ENCODE peak calls at places on chromosome 11, in six cellular contexts. Q is neural progenitor cell, E is mammary epithelial cell, J is fibroblast of lung, G is PC-3, S is endothelial cell of umbilical vein. U is an unnamed sample. For H3K9me3 and H3K27me3, the result is how much of the 10 kb centered on the place peaks cover.

GRCh38 chr11:75786101-75786736 is 17.6 kb downstream of the DGAT2 start:
- DNase-seq in S (no peak), J (no peak), E (no peak), Q (no peak), G (no peak), U (peak)

GRCh38 chr11:2586091-2586792 is 113.6 kb downstream of the KCNQ1OT1 start:
- DNase-seq in Q (no peak), J (no peak), E (no peak), S (no peak), G (no peak), U (no peak)

GRCh38 chr11:60830478-60831142 is 11.3 kb upstream of the CCDC86 start:
- DNase-seq in G (no peak), S (no peak), Q (no peak), E (peak), J (no peak), U (no peak)

GRCh38 chr11:65504671-65505433 is 6.0 kb downstream of the MALAT1 start:
- DNase-seq in E (no peak), S (peak), G (no peak), Q (no peak), J (peak), U (no peak)

GRCh38 chr11:15884131-15884530 is 472.2 kb downstream of the SOX6 start:
- DNase-seq in E (no peak), J (no peak), G (no peak), Q (no peak), S (no peak), U (no peak)

GRCh38 chr11:50071584-50072225 is 39.0 kb downstream of the OR4C45 start:
- DNase-seq in S (no peak), J (no peak), Q (no peak), G (no peak), E (no peak), U (no peak)

GRCh38 chr11:34292546-34292945 is 65.3 kb downstream of the ABTB2 start:
- DNase-seq in G (no peak), Q (no peak), S (no peak), E (no peak), J (no peak), U (no peak)

GRCh38 chr11:114076974-114077373 is 17.5 kb downstream of the ZBTB16 start:
- DNase-seq in G (no peak), E (no peak), S (no peak), Q (peak), J (no peak), U (no peak)

GRCh38 chr11:26572770-26573402 is 823 bp upstream of the MUC15 start:
- DNase-seq in J (no peak), S (no peak), E (no peak), G (no peak), Q (peak), U (no peak)

GRCh38 chr11:75383246-75383645 is 16.1 kb upstream of the RPS3 start:
- DNase-seq in G (no peak), Q (no peak), S (no peak), J (no peak), E (no peak), U (no peak)

GRCh38 chr11:71101606-71102005 is 150.8 kb downstream of the SHANK2 start:
- DNase-seq in S (no peak), Q (no peak), E (no peak), G (no peak), J (no peak), U (no peak)

GRCh38 chr11:95230054-95231034 is 658 bp downstream of the SESN3 start:
- DNase-seq in J (peak), S (peak), E (peak), Q (peak), G (no peak), U (peak)

GRCh38 chr11:68106165-68106940 is 14.8 kb downstream of the CHKA start:
- DNase-seq in E (peak), S (peak), Q (no peak), J (no peak), G (no peak), U (peak)

GRCh38 chr11:19703211-19703610 is 9.4 kb upstream of the NAV2 start:
- DNase-seq in E (no peak), S (no peak), G (no peak), J (no peak), Q (no peak), U (no peak)

GRCh38 chr11:30128269-30128932 is 102.4 kb upstream of the FSHB start:
- DNase-seq in S (peak), E (peak), G (peak), Q (peak), J (peak), U (no peak)

GRCh38 chr11:33320814-33321330 is 63.7 kb downstream of the HIPK3 start:
- DNase-seq in J (no peak), Q (no peak), S (no peak), G (no peak), E (no peak), U (no peak)

GRCh38 chr11:112539165-112539564 is 278.5 kb upstream of the PLET1 start:
- DNase-seq in S (no peak), E (no peak), Q (no peak), J (no peak), G (no peak), U (no peak)

GRCh38 chr11:33063326-33063775 is 24.0 kb downstream of the TCP11L1 start:
- DNase-seq in S (no peak), J (peak), G (no peak), E (peak), Q (no peak), U (no peak)

GRCh38 chr11:82927264-82927880 is 25.8 kb downstream of the DDIAS start:
- DNase-seq in Q (peak), G (peak), E (peak), S (peak), J (peak), U (peak)

GRCh38 chr11:133905677-133906156 is 51.1 kb downstream of the IGSF9B start:
- DNase-seq in S (no peak), Q (no peak), E (no peak), G (no peak), J (no peak), U (no peak)

GRCh38 chr11:120031156-120031555 is 106.8 kb downstream of the TRIM29 start:
- DNase-seq in Q (no peak), S (no peak), G (no peak), E (no peak), J (no peak), U (no peak)

DNA sequence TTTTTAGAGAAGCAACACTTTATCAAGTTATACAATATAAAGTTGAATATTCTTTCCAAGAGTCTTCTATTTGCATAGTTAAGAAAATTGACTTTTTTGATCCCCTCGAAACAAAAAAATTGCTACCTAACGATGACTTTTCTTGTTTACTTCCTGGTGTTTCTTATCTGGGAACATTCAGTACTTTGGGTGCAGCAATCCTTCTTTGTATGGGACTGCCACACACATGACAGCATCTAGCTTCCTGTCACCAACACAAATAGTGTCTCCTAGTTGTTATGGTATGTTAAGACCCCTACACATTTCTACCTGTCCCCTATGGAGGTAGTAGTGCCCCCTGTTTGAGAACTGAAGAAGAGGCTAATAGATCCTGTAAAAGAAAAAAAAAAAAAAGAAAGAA is 841.7 kb upstream of the FAT3 start:
- DNase-seq in S (no peak), Q (no peak), E (no peak), J (no peak), G (no peak), U (no peak)
- H3K9me3 ChIP-seq in S (under half), Q (under half), E (under half), J (under half), G (under half), U (under half)

GRCh38 chr11:118304227-118304808 is at the start of gene CD3E:
- DNase-seq in G (no peak), J (no peak), Q (no peak), E (no peak), S (no peak), U (no peak)
- H3K9ac ChIP-seq in G (no peak), J (no peak), Q (no peak), E (no peak), S (no peak), U (no peak)

GRCh38 chr11:9704620-9705019 is 40.7 kb downstream of the SWAP70 start:
- DNase-seq in G (no peak), E (no peak), J (no peak), Q (no peak), S (no peak), U (no peak)
- H3K27me3 ChIP-seq in G (under half), E (under half), J (under half), Q (under half), S (under half), U (under half)

DNA sequence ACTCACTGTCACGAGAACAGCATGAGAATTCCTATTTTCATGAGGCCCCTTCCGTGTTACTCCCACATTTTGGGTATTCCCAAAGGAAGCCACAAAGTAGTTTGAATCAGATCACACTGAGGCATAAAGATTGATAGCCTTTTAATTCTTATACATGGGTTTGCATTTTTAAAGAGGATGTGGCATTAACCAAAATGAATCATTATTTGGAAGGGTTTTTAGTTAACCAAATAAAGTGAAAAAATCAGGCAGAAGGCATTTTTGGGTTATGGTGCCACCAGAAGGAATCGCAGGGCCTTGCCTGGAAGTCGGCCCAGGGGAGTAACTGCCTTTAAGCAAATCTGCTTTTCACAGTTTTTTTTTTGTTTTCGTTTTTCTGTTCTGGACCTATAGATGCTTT is 55.4 kb downstream of the HSD17B12 start:
- DNase-seq in E (peak), J (peak), G (peak), Q (no peak), S (no peak), U (no peak)
- H3K9me3 ChIP-seq in E (under half), J (under half), G (under half), Q (under half), S (under half), U (under half)

GRCh38 chr11:46290598-46291309 is 13.3 kb downstream of the CREB3L1 start:
- DNase-seq in J (peak), S (no peak), E (no peak), Q (peak), G (peak), U (peak)

GRCh38 chr11:46293616-46294015 is 16.2 kb downstream of the CREB3L1 start:
- DNase-seq in S (no peak), Q (no peak), J (peak), G (peak), E (no peak), U (no peak)

GRCh38 chr11:46291441-46292143 is 14.1 kb downstream of the CREB3L1 start:
- DNase-seq in J (peak), G (peak), E (no peak), S (no peak), Q (no peak), U (no peak)

GRCh38 chr11:46294365-46295309 is 17.2 kb downstream of the CREB3L1 start:
- DNase-seq in J (peak), G (peak), E (no peak), S (no peak), Q (peak), U (no peak)

GRCh38 chr11:46293066-46293465 is 15.6 kb downstream of the CREB3L1 start:
- DNase-seq in G (no peak), J (no peak), S (no peak), E (no peak), Q (no peak), U (no peak)
- H3K9ac ChIP-seq in G (no peak), J (no peak), S (no peak), E (no peak), Q (no peak), U (no peak)